ENCODE peak calls at places on chromosomes 11 and 22, in four cellular contexts. One of them, this sample, is unnamed.

GRCh38 chr11:19691815-19692214 is 20.8 kb upstream of the NAV2 start:
- DNase-seq in cardiac fibroblast: no peak
- DNase-seq in Caco-2: no peak
- DNase-seq in fibroblast of lung: no peak
- DNase-seq in this sample: no peak

GRCh38 chr22:47165338-47165931 is 403.0 kb downstream of the TBC1D22A start:
- DNase-seq in cardiac fibroblast: no peak
- DNase-seq in Caco-2: peak; percentile 12
- DNase-seq in fibroblast of lung: no peak
- DNase-seq in this sample: no peak

GRCh38 chr22:44724416-44724815 is 22.4 kb downstream of the PRR5 start:
- DNase-seq in cardiac fibroblast: no peak
- DNase-seq in Caco-2: peak; percentile 62
- DNase-seq in fibroblast of lung: no peak
- DNase-seq in this sample: no peak

GRCh38 chr11:63504933-63505586 is 824 bp upstream of the LGALS12 start:
- DNase-seq in cardiac fibroblast: no peak
- DNase-seq in Caco-2: no peak
- DNase-seq in fibroblast of lung: peak; percentile 38
- DNase-seq in this sample: no peak

GRCh38 chr11:59283825-59284772 is 71.4 kb upstream of the MPEG1 start:
- DNase-seq in cardiac fibroblast: peak; percentile 69
- DNase-seq in Caco-2: no peak
- DNase-seq in fibroblast of lung: peak; percentile 63
- DNase-seq in this sample: peak; percentile 14

GRCh38 chr22:29700949-29701927 is 18.6 kb upstream of the CABP7 start:
- DNase-seq in cardiac fibroblast: peak; percentile 33
- DNase-seq in Caco-2: no peak
- DNase-seq in fibroblast of lung: no peak
- DNase-seq in this sample: no peak

GRCh38 chr22:31136155-31136554 is 4.2 kb downstream of the PLA2G3 start:
- DNase-seq in cardiac fibroblast: no peak
- DNase-seq in Caco-2: no peak
- DNase-seq in fibroblast of lung: no peak
- DNase-seq in this sample: no peak

GRCh38 chr11:121595717-121596156 is 143.0 kb upstream of the SORL1-AS1 start:
- DNase-seq in cardiac fibroblast: peak; percentile 99
- DNase-seq in Caco-2: no peak
- DNase-seq in fibroblast of lung: peak; percentile 100
- DNase-seq in this sample: peak; percentile 100

GRCh38 chr11:81159900-81160299 is 1573.8 kb downstream of the FAM181B start:
- DNase-seq in cardiac fibroblast: no peak
- DNase-seq in Caco-2: no peak
- DNase-seq in fibroblast of lung: no peak
- DNase-seq in this sample: no peak

GRCh38 chr22:39932918-39933649 is 27.1 kb upstream of the TMA7B start:
- DNase-seq in cardiac fibroblast: peak; percentile 39
- DNase-seq in Caco-2: peak; percentile 37
- DNase-seq in fibroblast of lung: no peak
- DNase-seq in this sample: no peak

GRCh38 chr22:46560696-46561295 is 23.4 kb upstream of the CELSR1 start:
- DNase-seq in cardiac fibroblast: no peak
- DNase-seq in Caco-2: no peak
- DNase-seq in fibroblast of lung: no peak
- DNase-seq in this sample: no peak

GRCh38 chr11:62061356-62062222 is 62.2 kb upstream of the INCENP start:
- DNase-seq in cardiac fibroblast: no peak
- DNase-seq in Caco-2: no peak
- DNase-seq in fibroblast of lung: no peak
- DNase-seq in this sample: no peak

GRCh38 chr22:40417041-40417440 is 46.6 kb downstream of the SGSM3 start:
- DNase-seq in cardiac fibroblast: no peak
- DNase-seq in Caco-2: no peak
- DNase-seq in fibroblast of lung: no peak
- DNase-seq in this sample: no peak

DNA sequence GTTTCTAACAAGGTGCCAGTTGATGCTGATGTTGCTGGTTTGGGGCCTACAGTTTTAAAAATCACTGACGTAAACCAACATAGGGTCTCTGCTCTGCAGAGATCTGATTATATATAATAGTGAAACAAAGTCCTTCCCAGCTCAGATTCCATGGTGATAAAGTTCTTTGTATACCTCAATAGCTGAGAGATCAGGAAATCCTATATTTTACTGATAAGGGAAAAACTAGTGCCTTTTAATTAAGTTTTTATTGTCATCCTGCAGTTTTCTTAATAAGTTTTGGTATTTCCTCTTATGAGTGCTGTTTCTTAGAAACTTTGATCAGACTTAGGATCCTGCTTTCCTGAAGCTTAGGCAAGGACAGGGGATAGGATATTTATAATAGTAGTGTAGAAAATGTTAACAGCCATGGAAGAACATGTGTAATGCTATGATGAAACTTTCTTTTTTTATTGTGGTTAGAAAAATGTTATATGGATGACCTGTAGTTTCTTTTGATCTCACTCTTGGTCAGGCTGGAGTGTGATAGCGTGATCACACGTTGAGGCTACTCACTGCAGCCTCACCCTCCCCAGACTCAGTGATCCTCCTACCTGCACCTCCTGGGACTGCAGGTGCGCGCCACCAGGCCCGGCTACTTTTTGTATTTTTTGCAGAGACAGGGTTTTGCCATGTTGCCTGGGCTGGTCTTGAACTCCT is 14.1 kb downstream of the CAPRIN1 start:
- DNase-seq in cardiac fibroblast: peak; percentile 33
- DNase-seq in Caco-2: no peak
- DNase-seq in fibroblast of lung: peak; percentile 41
- DNase-seq in this sample: no peak
- TF ChIP-seq CTCF in cardiac fibroblast: no peak
- TF ChIP-seq CTCF in Caco-2: peak; percentile 31
- TF ChIP-seq CTCF in fibroblast of lung: no peak
- TF ChIP-seq CTCF in this sample: peak; percentile 19

GRCh38 chr11:12678092-12678491 is 3.9 kb downstream of the TEAD1 start:
- DNase-seq in cardiac fibroblast: no peak
- DNase-seq in Caco-2: no peak
- DNase-seq in fibroblast of lung: no peak
- DNase-seq in this sample: no peak

GRCh38 chr11:12679471-12679870 is 5.2 kb downstream of the TEAD1 start:
- DNase-seq in cardiac fibroblast: no peak
- DNase-seq in Caco-2: no peak
- DNase-seq in fibroblast of lung: no peak
- DNase-seq in this sample: no peak

GRCh38 chr11:12677131-12677530 is 2.9 kb downstream of the TEAD1 start:
- DNase-seq in cardiac fibroblast: peak; percentile 57
- DNase-seq in Caco-2: no peak
- DNase-seq in fibroblast of lung: peak; percentile 65
- DNase-seq in this sample: no peak

GRCh38 chr11:12680246-12680939 is 6.2 kb downstream of the TEAD1 start:
- DNase-seq in cardiac fibroblast: peak; percentile 96
- DNase-seq in Caco-2: no peak
- DNase-seq in fibroblast of lung: peak; percentile 95
- DNase-seq in this sample: no peak

GRCh38 chr11:12678991-12679390 is 4.8 kb downstream of the TEAD1 start:
- DNase-seq in cardiac fibroblast: no peak
- DNase-seq in Caco-2: no peak
- DNase-seq in fibroblast of lung: no peak
- DNase-seq in this sample: no peak
- H3K4me3 ChIP-seq in cardiac fibroblast: no peak overlapping the region
- H3K4me3 ChIP-seq in Caco-2: no peak overlapping the region
- H3K4me3 ChIP-seq in fibroblast of lung: peak overlapping the region; percentile 67
- H3K4me3 ChIP-seq in this sample: peak overlapping the region; percentile 7

DNA sequence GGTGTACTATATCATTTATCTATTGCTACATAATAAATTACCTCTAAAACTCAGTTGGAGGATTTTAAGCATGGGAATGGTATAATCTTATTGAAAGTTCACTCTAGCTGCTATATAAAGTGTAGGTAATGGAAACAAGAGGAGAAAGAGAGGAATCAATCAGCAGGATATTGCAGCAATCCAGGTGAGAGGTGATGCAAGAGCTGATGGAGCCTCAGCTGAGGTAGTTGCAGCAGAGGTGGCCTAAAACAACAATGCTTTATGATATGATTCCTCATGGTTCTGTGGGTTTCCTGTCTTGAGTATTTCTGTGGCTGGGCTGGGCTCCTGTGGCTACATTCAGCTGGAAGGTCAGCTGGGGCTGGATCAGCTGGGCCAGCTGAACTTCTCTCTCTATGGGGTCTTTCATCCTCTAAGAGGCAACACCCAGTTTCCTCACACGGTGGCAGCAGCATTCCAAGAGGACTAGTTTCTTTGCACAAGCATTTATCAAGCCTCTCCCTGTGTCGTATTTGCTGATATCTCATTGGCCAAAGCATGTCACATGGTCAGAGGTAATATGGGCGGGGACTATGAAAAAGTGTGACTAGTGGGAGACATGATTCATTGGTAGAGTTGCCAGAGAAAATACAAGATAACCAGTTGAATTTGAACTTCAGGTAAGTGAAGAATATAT is 135.4 kb upstream of the LARGE1 start:
- DNase-seq in cardiac fibroblast: peak; percentile 3
- DNase-seq in Caco-2: peak; percentile 61
- DNase-seq in fibroblast of lung: no peak
- DNase-seq in this sample: no peak
- TF ChIP-seq CTCF in cardiac fibroblast: no peak
- TF ChIP-seq CTCF in Caco-2: no peak
- TF ChIP-seq CTCF in fibroblast of lung: no peak
- TF ChIP-seq CTCF in this sample: no peak

DNA sequence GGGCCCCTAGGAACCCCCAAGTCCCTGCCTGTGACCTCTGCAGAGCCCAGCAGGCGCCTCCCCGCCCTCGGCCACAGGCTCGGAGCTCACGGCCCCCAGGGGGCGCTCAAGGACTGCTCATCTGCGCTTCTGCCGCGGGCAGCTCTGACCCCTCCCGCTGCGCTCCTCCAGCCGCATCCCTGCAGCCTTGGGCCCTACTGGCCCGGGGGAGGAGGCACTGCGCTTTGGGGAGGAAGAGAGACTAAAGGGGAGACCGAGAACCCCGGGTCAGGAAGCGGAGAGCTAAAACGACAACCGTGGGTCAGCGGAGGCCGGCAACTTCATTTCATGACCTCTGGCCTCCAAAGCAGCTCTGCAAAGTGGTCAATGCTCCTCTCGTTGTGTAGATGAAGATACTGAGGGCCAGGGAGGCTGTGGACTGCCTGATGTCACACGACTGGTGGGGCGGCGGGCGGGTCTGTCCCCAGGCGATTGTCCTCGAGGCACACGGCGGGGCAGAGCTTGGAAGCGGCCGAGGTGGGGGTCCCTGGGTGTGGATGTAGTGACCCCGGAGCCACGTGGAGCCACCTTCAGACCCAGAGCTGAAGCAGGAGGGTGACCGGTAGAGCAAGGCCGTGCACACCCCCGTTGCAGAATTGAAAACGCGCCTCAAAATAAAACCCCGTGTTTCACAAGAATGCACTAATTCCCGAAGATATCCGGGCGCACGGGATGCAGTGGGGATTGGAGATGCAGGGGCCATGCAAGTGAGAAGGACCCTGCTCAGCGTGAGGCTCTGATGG is 2.7 kb upstream of the KRTAP5-6 start:
- DNase-seq in cardiac fibroblast: peak; percentile 79
- DNase-seq in Caco-2: peak; percentile 86
- DNase-seq in fibroblast of lung: peak; percentile 71
- DNase-seq in this sample: no peak
- H3K4me3 ChIP-seq in cardiac fibroblast: no peak overlapping the region
- H3K4me3 ChIP-seq in Caco-2: peak overlapping the region; percentile 49
- H3K4me3 ChIP-seq in fibroblast of lung: no peak overlapping the region
- H3K4me3 ChIP-seq in this sample: no peak overlapping the region

DNA sequence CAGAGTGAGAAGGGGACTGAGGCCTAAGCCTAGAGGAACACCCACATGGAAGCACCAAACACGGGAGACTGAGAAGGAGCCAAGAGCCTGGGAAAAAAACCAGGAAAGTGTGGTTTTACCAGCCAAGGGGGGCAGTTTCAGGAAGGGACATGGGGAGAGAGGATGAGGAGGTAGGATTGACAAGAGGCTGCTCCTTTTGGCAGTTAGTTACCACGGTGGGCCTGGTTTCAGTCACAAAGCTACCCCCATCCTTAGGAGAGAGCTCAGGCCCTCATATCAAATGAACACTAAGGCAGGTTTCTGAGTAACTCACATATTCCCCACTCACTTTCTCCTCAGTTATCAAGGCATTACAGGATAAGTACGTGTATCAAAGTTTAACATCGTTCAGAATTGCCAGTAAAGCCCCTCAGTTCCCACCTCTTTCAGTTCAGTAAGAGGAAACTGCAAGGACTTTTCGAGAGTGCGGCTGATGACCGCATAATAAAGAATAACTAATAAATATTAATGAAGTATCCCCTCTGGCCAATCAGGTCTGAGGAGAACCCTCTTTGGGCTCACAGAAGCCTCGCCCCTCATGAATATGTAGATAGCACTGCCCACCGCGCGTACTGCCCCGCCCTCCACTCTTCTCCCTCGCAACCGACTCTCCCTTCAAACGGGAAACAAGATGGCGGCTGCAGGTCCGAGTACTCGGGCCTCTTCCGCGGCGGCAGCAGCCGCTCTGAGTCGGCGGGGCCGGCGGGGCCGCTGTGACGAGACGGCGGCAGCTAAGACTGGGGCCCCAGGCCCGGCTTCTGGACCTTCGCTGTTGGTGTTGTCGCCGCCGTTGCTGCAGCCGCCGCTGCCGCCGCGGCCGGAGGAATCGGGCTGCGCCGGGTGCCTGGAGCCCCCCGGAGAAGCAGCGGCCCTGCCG is at the start of gene RNF169:
- DNase-seq in cardiac fibroblast: peak; percentile 97
- DNase-seq in Caco-2: peak; percentile 98
- DNase-seq in fibroblast of lung: peak; percentile 95
- DNase-seq in this sample: peak; percentile 83
- TF ChIP-seq CTCF in cardiac fibroblast: no peak
- TF ChIP-seq CTCF in Caco-2: no peak
- TF ChIP-seq CTCF in fibroblast of lung: no peak
- TF ChIP-seq CTCF in this sample: no peak

DNA sequence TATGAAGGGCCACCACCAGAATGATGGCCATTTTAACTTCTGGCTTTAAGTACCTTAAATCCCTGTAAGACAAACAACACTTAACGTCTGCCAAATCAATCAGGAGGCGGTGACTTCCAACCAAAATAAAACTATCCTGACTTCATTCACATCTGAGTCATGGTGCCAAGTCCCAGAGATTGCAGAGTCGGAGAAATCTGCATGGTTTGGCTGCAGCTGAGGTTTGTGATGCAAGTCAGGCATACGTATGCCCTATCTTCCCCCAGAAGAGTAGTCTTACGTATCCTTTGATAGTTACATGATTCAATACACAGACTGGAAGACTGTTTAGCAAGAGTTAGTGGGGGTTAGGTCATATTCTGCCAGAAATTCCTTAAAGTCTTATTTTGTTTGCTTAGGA is 1.7 kb upstream of the GAB2 start:
- DNase-seq in cardiac fibroblast: peak; percentile 99
- DNase-seq in Caco-2: no peak
- DNase-seq in fibroblast of lung: peak; percentile 99
- DNase-seq in this sample: peak; percentile 97
- H3K4me3 ChIP-seq in cardiac fibroblast: no peak overlapping the region
- H3K4me3 ChIP-seq in Caco-2: no peak overlapping the region
- H3K4me3 ChIP-seq in fibroblast of lung: peak overlapping the region; percentile 9
- H3K4me3 ChIP-seq in this sample: no peak overlapping the region

GRCh38 chr11:78079232-78080083 is at the start of gene NDUFC2:
- DNase-seq in cardiac fibroblast: peak; percentile 88
- DNase-seq in Caco-2: peak; percentile 87
- DNase-seq in fibroblast of lung: peak; percentile 90
- DNase-seq in this sample: peak; percentile 40
- TF ChIP-seq CTCF in cardiac fibroblast: no peak
- TF ChIP-seq CTCF in Caco-2: no peak
- TF ChIP-seq CTCF in fibroblast of lung: no peak
- TF ChIP-seq CTCF in this sample: peak; percentile 12

GRCh38 chr22:19719055-19719482 is 4.3 kb upstream of the GP1BB start:
- DNase-seq in cardiac fibroblast: no peak
- DNase-seq in Caco-2: no peak
- DNase-seq in fibroblast of lung: no peak
- DNase-seq in this sample: no peak
- H3K4me3 ChIP-seq in cardiac fibroblast: peak overlapping the region; percentile 59
- H3K4me3 ChIP-seq in Caco-2: no peak overlapping the region
- H3K4me3 ChIP-seq in fibroblast of lung: no peak overlapping the region
- H3K4me3 ChIP-seq in this sample: peak overlapping the region; percentile 65

GRCh38 chr11:8209208-8209807 is 40.5 kb upstream of the RIC3 start:
- DNase-seq in cardiac fibroblast: no peak
- DNase-seq in Caco-2: no peak
- DNase-seq in fibroblast of lung: no peak
- DNase-seq in this sample: no peak
- TF ChIP-seq CTCF in cardiac fibroblast: peak; percentile 40
- TF ChIP-seq CTCF in Caco-2: peak; percentile 20
- TF ChIP-seq CTCF in fibroblast of lung: peak; percentile 15
- TF ChIP-seq CTCF in this sample: peak; percentile 36

This sample was measured in AG09309.